ENCODE peak calls at places on chromosomes 6 and 20, in eight cellular contexts. N, X, H, J, C, R, P and F are unnamed samples.

GRCh38 chr20:25399038-25399430 is 8.4 kb upstream of the ABHD12 start:
- DNase-seq in R (no peak), P (peak), C (no peak), H (peak), X (peak), N (peak), J (no peak), F (peak)

GRCh38 chr6:125918230-125918629 is 38.3 kb upstream of the HINT3 start:
- DNase-seq in P (peak), C (no peak), H (no peak), X (no peak), J (no peak), N (peak), R (no peak), F (no peak)

GRCh38 chr20:58719258-58719657 is 26.7 kb downstream of the NPEPL1 start:
- DNase-seq in J (no peak), X (no peak), R (peak), H (no peak), C (no peak), P (no peak), N (no peak), F (no peak)

GRCh38 chr20:57605878-57606277 is 14.3 kb downstream of the ZBP1 start:
- DNase-seq in C (no peak), R (no peak), P (no peak), X (no peak), H (no peak), N (no peak), J (no peak), F (no peak)

GRCh38 chr6:63640062-63640461 is 4.5 kb downstream of the PHF3 start:
- DNase-seq in R (no peak), J (no peak), X (peak), H (no peak), C (no peak), N (no peak), P (no peak), F (peak)

GRCh38 chr20:61118429-61119224 is 133.4 kb upstream of the CDH4 start:
- DNase-seq in J (no peak), C (no peak), N (no peak), H (no peak), P (no peak), X (peak), R (no peak), F (no peak)

GRCh38 chr6:16623029-16623653 is 138.1 kb downstream of the ATXN1 start:
- DNase-seq in P (no peak), C (no peak), X (peak), J (no peak), N (no peak), H (no peak), R (no peak), F (no peak)

GRCh38 chr6:139568956-139569538 is 194.6 kb upstream of the CITED2 start:
- DNase-seq in C (no peak), X (peak), J (no peak), R (no peak), H (no peak), P (no peak), N (no peak), F (peak)

GRCh38 chr6:57283096-57283495 is 34.3 kb upstream of the PRIM2 start:
- DNase-seq in X (peak), C (no peak), N (no peak), J (no peak), R (no peak), P (no peak), H (no peak), F (no peak)

GRCh38 chr6:158861686-158862381 is 42.7 kb upstream of the EZR start:
- DNase-seq in C (no peak), H (no peak), N (peak), R (no peak), X (no peak), J (no peak), P (peak), F (no peak)

GRCh38 chr20:54166987-54167662 is 6.7 kb downstream of the CYP24A1 start:
- DNase-seq in H (no peak), X (no peak), J (no peak), R (no peak), C (no peak), P (no peak), N (no peak), F (no peak)

GRCh38 chr20:5643936-5644335 is 106.3 kb upstream of the SHLD1 start:
- DNase-seq in N (no peak), C (no peak), X (no peak), H (no peak), R (no peak), P (no peak), J (no peak), F (no peak)

GRCh38 chr6:158758464-158758863 is 60.7 kb downstream of the EZR start:
- DNase-seq in J (no peak), R (no peak), H (peak), P (peak), X (no peak), C (no peak), N (peak), F (no peak)

GRCh38 chr6:14123331-14124105 is 5.9 kb downstream of the CD83 start:
- DNase-seq in J (no peak), N (no peak), R (no peak), P (no peak), X (no peak), C (no peak), H (no peak), F (peak)

GRCh38 chr6:6581014-6581413 is 7.5 kb upstream of the LY86 start:
- DNase-seq in C (no peak), R (no peak), J (no peak), X (no peak), P (no peak), N (no peak), H (no peak), F (no peak)

GRCh38 chr6:136566007-136566487 is 15.8 kb upstream of the MAP7 start:
- DNase-seq in H (no peak), C (no peak), R (peak), X (no peak), N (peak), J (no peak), P (no peak), F (no peak)

GRCh38 chr6:14804444-14805210 is 441.2 kb upstream of the JARID2 start:
- DNase-seq in P (peak), N (peak), C (peak), H (no peak), R (peak), J (no peak), X (peak), F (peak)

GRCh38 chr6:109091314-109092009 is 3.2 kb downstream of the SESN1 start:
- DNase-seq in N (no peak), X (no peak), C (no peak), P (no peak), R (no peak), J (no peak), H (no peak), F (no peak)

GRCh38 chr20:57973886-57974285 is 254.6 kb downstream of the ANKRD60 start:
- DNase-seq in N (no peak), C (no peak), R (no peak), H (no peak), P (no peak), X (no peak), J (no peak), F (no peak)

GRCh38 chr6:29201966-29202365 is 31.3 kb downstream of the OR2J2 start:
- DNase-seq in X (no peak), P (no peak), R (no peak), J (no peak), H (no peak), N (no peak), C (no peak), F (no peak)

GRCh38 chr20:10649817-10650200 is 24.0 kb downstream of the JAG1 start:
- DNase-seq in R (no peak), P (no peak), X (peak), N (no peak), J (no peak), H (no peak), C (no peak), F (no peak)

GRCh38 chr6:47792216-47792733 is 10.4 kb downstream of the OPN5 start:
- DNase-seq in X (no peak), C (no peak), H (no peak), P (no peak), R (no peak), J (no peak), N (no peak), F (no peak)